ENCODE peak calls at places on chromosomes 11 and 22, in seven cellular contexts. T is cardiac muscle cell, G is AG04450, U is left ventricle myocardium inferior, O is neural crest cell, V is tibial nerve, F is PC-3. A is an unnamed sample.

GRCh38 chr11:114909866-114910265 is 231.5 kb downstream of the NXPE2 start:
- DNase-seq in O (no peak), T (no peak), F (no peak), V (no peak), U (no peak), G (no peak), A (no peak)

GRCh38 chr11:69931994-69932910 is 113.0 kb upstream of the FGF3 start:
- DNase-seq in U (peak), V (no peak), G (no peak), F (no peak), T (no peak), O (no peak), A (no peak)

GRCh38 chr11:101583180-101584128 is at the start of gene TRPC6:
- DNase-seq in V (no peak), T (peak), O (peak), F (no peak), G (no peak), U (peak), A (no peak)

GRCh38 chr11:14676068-14676467 is 32.5 kb downstream of the PDE3B start:
- DNase-seq in U (no peak), G (no peak), T (no peak), F (no peak), V (no peak), O (no peak), A (no peak)

GRCh38 chr11:9906043-9906791 is 242.3 kb downstream of the SWAP70 start:
- DNase-seq in T (peak), V (no peak), F (peak), G (peak), O (no peak), U (no peak), A (no peak)

GRCh38 chr11:11498195-11498594 is 123.6 kb downstream of the GALNT18 start:
- DNase-seq in G (no peak), V (no peak), T (no peak), F (no peak), O (no peak), U (no peak), A (no peak)

GRCh38 chr11:20397281-20397680 is 9.8 kb downstream of the PRMT3 start:
- DNase-seq in G (peak), O (no peak), V (no peak), U (no peak), F (peak), T (peak), A (peak)

GRCh38 chr22:20080445-20080775 is 369 bp downstream of the DGCR8 start:
- DNase-seq in V (peak), U (peak), F (peak), G (no peak), O (peak), T (peak), A (peak)

GRCh38 chr11:72613977-72614376 is 60.2 kb downstream of the PDE2A start:
- DNase-seq in O (no peak), T (no peak), U (no peak), F (no peak), G (no peak), V (peak), A (no peak)

GRCh38 chr11:17907046-17907445 is 105.8 kb downstream of the SERGEF start:
- DNase-seq in V (no peak), T (no peak), G (no peak), O (no peak), F (no peak), U (no peak), A (no peak)

GRCh38 chr11:17905477-17905876 is 107.4 kb downstream of the SERGEF start:
- DNase-seq in V (no peak), O (no peak), T (no peak), U (no peak), G (no peak), F (no peak), A (no peak)

DNA sequence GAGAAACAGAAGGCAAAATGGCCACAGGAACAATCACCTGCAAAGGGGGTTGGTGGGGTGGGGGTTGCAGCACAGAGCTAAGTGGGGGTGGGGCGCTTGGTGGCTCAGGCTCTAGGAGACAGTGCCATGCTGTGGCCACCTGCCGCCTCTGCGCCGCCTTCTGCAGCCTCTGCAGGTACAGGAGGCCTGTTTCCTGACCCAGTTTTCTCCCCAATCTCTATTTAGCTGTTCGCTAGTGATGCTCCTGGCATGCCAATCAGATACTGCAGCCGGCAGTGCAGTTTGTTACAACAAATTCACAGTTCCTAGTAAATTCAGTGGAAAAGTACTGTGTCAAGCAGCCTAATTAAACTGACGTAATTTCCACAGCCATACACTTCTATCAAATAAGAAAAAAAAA is 106.4 kb downstream of the SERGEF start:
- DNase-seq in O (no peak), T (no peak), F (peak), V (no peak), U (no peak), G (no peak), A (peak)
- TF ChIP-seq CTCF in O (peak), T (no peak), F (peak), V (no peak), U (peak), G (no peak), A (peak)

GRCh38 chr11:31487848-31488247 is 21.6 kb downstream of the IMMP1L start:
- DNase-seq in F (peak), G (peak), O (peak), V (no peak), U (no peak), T (peak), A (peak)
- TF ChIP-seq CTCF in F (peak), G (peak), O (peak), V (no peak), U (peak), T (peak), A (peak)

GRCh38 chr11:105862736-105863367 is 159.2 kb downstream of the MSANTD4 start:
- DNase-seq in V (no peak), F (peak), T (peak), O (no peak), U (no peak), G (peak), A (peak)
- TF ChIP-seq CTCF in V (peak), F (peak), T (peak), O (peak), U (peak), G (peak), A (no peak)

GRCh38 chr11:134030853-134031252 is 38.0 kb upstream of the JAM3 start:
- DNase-seq in G (no peak), O (no peak), F (no peak), V (no peak), U (no peak), T (no peak), A (no peak)
- TF ChIP-seq CTCF in G (peak), O (no peak), F (peak), V (no peak), U (peak), T (peak), A (no peak)

GRCh38 chr11:118957968-118958367 is 1.9 kb downstream of the UPK2 start:
- DNase-seq in V (no peak), T (no peak), F (no peak), U (no peak), G (no peak), O (no peak), A (no peak)

GRCh38 chr11:118956094-118956846 is at the start of gene UPK2:
- DNase-seq in G (peak), V (peak), F (peak), O (peak), U (peak), T (peak), A (peak)

GRCh38 chr11:118957549-118957948 is 1.5 kb downstream of the UPK2 start:
- DNase-seq in U (no peak), V (no peak), T (no peak), F (no peak), G (no peak), O (no peak), A (no peak)

GRCh38 chr11:118958577-118958976 is 2.5 kb downstream of the UPK2 start:
- DNase-seq in O (no peak), V (no peak), T (no peak), G (no peak), F (no peak), U (no peak), A (no peak)

DNA sequence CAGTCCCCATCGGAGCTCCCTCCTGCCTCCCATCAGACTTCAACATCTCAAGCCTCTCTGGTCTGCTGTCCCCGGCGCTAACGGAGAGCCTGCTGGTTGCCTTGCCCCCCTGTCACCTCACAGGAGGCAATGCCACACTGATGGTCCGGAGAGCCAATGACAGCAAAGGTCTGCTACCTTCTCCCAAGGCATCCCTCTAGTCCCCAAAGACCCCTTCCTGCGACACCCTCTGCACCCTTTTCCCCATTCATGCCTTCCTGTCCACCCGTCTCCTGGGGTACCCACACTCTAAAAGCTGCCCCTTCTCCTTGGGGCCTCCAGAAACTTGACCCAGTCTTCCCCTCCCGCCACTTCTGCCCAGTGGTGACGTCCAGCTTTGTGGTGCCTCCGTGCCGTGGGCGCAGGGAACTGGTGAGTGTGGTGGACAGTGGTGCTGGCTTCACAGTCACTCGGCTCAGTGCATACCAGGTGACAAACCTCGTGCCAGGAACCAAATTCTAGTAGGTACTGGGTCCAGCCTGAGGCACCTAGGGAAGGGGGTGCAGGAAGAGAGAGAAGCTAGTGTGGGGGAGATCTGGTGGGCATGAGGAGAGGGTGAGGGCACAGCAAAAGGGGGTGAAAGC is 860 bp downstream of the UPK2 start:
- DNase-seq in O (no peak), F (no peak), G (no peak), V (no peak), T (no peak), U (no peak), A (no peak)
- TF ChIP-seq CTCF in O (peak), F (no peak), G (no peak), V (peak), T (no peak), U (no peak), A (no peak)

GRCh38 chr22:37775785-37776638 is 31.7 kb upstream of the GCAT start:
- DNase-seq in F (peak), O (no peak), U (no peak), V (no peak), G (peak), T (no peak), A (no peak)
- TF ChIP-seq CTCF in F (no peak), O (no peak), U (no peak), V (no peak), G (no peak), T (no peak), A (no peak)

DNA sequence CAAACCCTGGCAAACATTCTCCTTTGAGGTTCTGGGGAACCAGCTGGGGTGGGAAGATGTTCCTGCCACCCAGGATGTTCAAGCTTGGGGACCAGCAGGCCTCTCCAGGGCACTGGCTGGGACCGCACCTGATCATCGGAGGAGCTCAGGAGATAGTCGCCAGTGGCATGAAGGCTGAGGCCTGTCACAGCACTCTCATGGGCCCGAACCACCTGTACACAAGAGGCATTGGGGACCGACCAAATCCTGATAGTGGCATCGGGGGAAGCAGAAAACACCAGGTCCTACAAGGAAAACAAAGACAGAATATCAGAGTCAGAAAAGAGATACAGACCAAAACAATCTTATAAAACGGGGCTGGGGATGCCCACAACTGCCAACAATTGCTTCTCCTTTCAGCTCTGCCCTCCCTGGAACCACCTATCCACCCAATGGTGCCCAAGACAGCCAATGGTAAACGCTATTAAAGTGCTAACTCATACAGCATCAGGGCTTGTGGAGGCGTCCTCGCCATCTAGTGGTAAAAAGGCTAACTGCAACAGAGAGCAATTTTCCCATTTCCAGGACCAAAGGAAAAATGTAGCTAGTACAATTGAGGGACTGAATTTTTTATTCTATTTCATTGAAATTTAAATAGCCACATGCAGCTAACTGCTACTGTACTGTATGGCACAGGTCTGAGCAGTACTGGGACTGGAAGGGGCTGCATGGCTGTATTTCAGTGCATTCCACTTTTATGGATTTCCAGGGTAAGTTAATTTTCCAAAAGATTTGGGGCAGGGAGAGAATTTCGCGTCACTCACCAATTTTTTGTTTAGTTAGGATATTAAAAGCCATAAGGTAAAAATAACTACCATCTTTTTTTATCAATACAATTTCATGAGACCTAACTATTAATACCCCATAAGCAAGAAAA is 7.1 kb downstream of the PRPF19 start:
- DNase-seq in V (peak), T (peak), O (peak), G (peak), U (no peak), F (peak), A (peak)
- TF ChIP-seq CTCF in V (peak), T (peak), O (peak), G (peak), U (peak), F (peak), A (peak)

A was measured in Calu3.